ENCODE peak calls at places on chromosomes 11 and 22, in five cellular contexts. K, A, P, G and Z are unnamed samples.

GRCh38 chr11:67111261-67111660 is 7.8 kb upstream of the KDM2A start:
- DNase-seq in K (no peak), A (no peak), P (no peak), G (no peak), Z (no peak)

GRCh38 chr11:103978588-103979580 is 57.6 kb upstream of the DDI1 start:
- DNase-seq in K (no peak), A (no peak), P (no peak), G (no peak), Z (no peak)

GRCh38 chr22:36344106-36344827 is 43.5 kb downstream of the MYH9 start:
- DNase-seq in K (no peak), A (no peak), P (no peak), G (no peak), Z (no peak)

GRCh38 chr11:876550-876949 is 33.9 kb downstream of the TSPAN4 start:
- DNase-seq in K (peak), A (peak), P (no peak), G (no peak), Z (no peak)

GRCh38 chr11:68583047-68583446 is 101.3 kb upstream of the GAL start:
- DNase-seq in K (no peak), A (no peak), P (no peak), G (peak), Z (no peak)

GRCh38 chr11:67352546-67353316 is 615 bp downstream of the POLD4 start:
- DNase-seq in K (no peak), A (no peak), P (no peak), G (no peak), Z (peak)

GRCh38 chr22:46052801-46053562 is 76.0 kb upstream of the WNT7B start:
- DNase-seq in K (peak), A (peak), P (no peak), G (peak), Z (peak)

GRCh38 chr22:24823787-24824186 is 17.8 kb downstream of the SGSM1 start:
- DNase-seq in K (no peak), A (no peak), P (no peak), G (no peak), Z (no peak)

GRCh38 chr11:1116666-1117390 is 40.9 kb upstream of the MUC5AC start:
- DNase-seq in K (no peak), A (no peak), P (no peak), G (no peak), Z (no peak)

GRCh38 chr11:19906126-19906525 is 193.5 kb downstream of the NAV2 start:
- DNase-seq in K (no peak), A (no peak), P (no peak), G (no peak), Z (no peak)

GRCh38 chr11:126115820-126116319 is 53.2 kb upstream of the CDON start:
- DNase-seq in K (peak), A (no peak), P (peak), G (peak), Z (peak)

GRCh38 chr22:48805516-48805915 is 1022.2 kb downstream of the BRD1 start:
- DNase-seq in K (no peak), A (no peak), P (no peak), G (no peak), Z (no peak)

GRCh38 chr11:118048472-118049370 is 28.2 kb upstream of the TMPRSS4 start:
- DNase-seq in K (no peak), A (no peak), P (no peak), G (no peak), Z (no peak)

GRCh38 chr11:12693485-12694181 is 19.4 kb downstream of the TEAD1 start:
- DNase-seq in K (peak), A (peak), P (peak), G (peak), Z (peak)

GRCh38 chr22:45830531-45831245 is 146.3 kb downstream of the WNT7B start:
- DNase-seq in K (no peak), A (no peak), P (peak), G (peak), Z (no peak)

GRCh38 chr11:43936081-43936480 is 6.4 kb upstream of the C11orf96 start:
- DNase-seq in K (no peak), A (no peak), P (no peak), G (no peak), Z (no peak)